ENCODE peak calls at places on chromosomes 3 and 15, in nine cellular contexts. C is brain microvascular endothelial cell, G is left ventricle myocardium inferior, E is SJSA1, V is epithelial cell of proximal tubule, I is HEK293T, D is lung microvascular endothelial cell, S is small intestine, H is mesenchymal stem cell. W is an unnamed sample.

GRCh38 chr15:87816811-87817210 is 439.7 kb downstream of the NTRK3 start:
- DNase-seq in I (no peak), G (no peak), H (peak), D (no peak), E (peak), S (no peak), V (peak), C (peak), W (no peak)

GRCh38 chr3:21825684-21826083 is 74.7 kb upstream of the ZNF385D start:
- DNase-seq in S (no peak), C (no peak), E (no peak), H (no peak), I (no peak), G (no peak), D (no peak), V (no peak), W (no peak)

GRCh38 chr15:65790692-65791334 is 1.3 kb downstream of the DENND4A start:
- DNase-seq in C (peak), D (peak), V (no peak), S (peak), I (no peak), E (no peak), H (peak), G (no peak), W (no peak)

GRCh38 chr15:70063284-70063991 is 34.3 kb downstream of the TLE3 start:
- DNase-seq in C (no peak), E (no peak), I (no peak), S (no peak), G (no peak), H (no peak), D (no peak), V (no peak), W (no peak)

GRCh38 chr3:66498718-66499611 is 1.9 kb downstream of the LRIG1 start:
- DNase-seq in S (peak), E (no peak), V (no peak), C (no peak), I (no peak), H (no peak), G (no peak), D (no peak), W (no peak)

GRCh38 chr3:197514786-197515090 is 41.0 kb downstream of the BDH1 start:
- DNase-seq in E (no peak), H (no peak), V (no peak), G (no peak), C (no peak), S (peak), I (no peak), D (no peak), W (no peak)

GRCh38 chr3:23800731-23801130 is 5.0 kb upstream of the UBE2E1 start:
- DNase-seq in D (peak), G (no peak), V (no peak), E (no peak), I (no peak), H (no peak), S (no peak), C (no peak), W (no peak)

GRCh38 chr3:127914584-127914983 is 448 bp upstream of the KBTBD12 start:
- DNase-seq in C (no peak), G (no peak), E (no peak), D (no peak), I (no peak), H (no peak), V (no peak), S (peak), W (no peak)

GRCh38 chr3:9402410-9403228 is 5.2 kb downstream of the SETD5 start:
- DNase-seq in V (no peak), S (peak), I (peak), H (peak), C (peak), D (no peak), G (no peak), E (peak), W (no peak)

GRCh38 chr3:72134989-72135451 is 350.1 kb upstream of the PROK2 start:
- DNase-seq in G (no peak), S (no peak), H (no peak), V (no peak), I (no peak), D (no peak), E (no peak), C (no peak), W (no peak)

GRCh38 chr3:169846458-169847193 is 23.1 kb downstream of the LRRC31 start:
- DNase-seq in G (no peak), D (no peak), S (no peak), C (peak), I (no peak), H (peak), E (no peak), V (peak), W (no peak)

GRCh38 chr3:52722491-52722890 is 16.6 kb downstream of the SPCS1 start:
- DNase-seq in H (no peak), C (no peak), G (no peak), D (no peak), I (no peak), E (no peak), S (no peak), V (no peak), W (no peak)

GRCh38 chr15:51094606-51095569 is at the start of gene TNFAIP8L3:
- DNase-seq in V (no peak), I (peak), C (no peak), H (no peak), E (no peak), G (peak), D (peak), S (no peak), W (no peak)

GRCh38 chr3:57948080-57948671 is 60.0 kb upstream of the FLNB start:
- DNase-seq in S (no peak), V (no peak), D (no peak), I (no peak), H (no peak), E (no peak), C (no peak), G (no peak), W (no peak)

GRCh38 chr3:156659260-156659659 is 15.1 kb upstream of the TIPARP start:
- DNase-seq in E (no peak), S (no peak), G (no peak), H (no peak), I (no peak), C (no peak), D (no peak), V (no peak), W (no peak)

GRCh38 chr3:143644370-143645089 is 203.7 kb downstream of the SLC9A9 start:
- DNase-seq in I (peak), E (peak), H (peak), C (peak), D (peak), S (peak), G (no peak), V (peak), W (no peak)

GRCh38 chr15:90095521-90095959 is 6.7 kb downstream of the IDH2 start:
- DNase-seq in D (no peak), S (no peak), G (no peak), H (no peak), E (no peak), C (no peak), I (no peak), V (no peak), W (no peak)

GRCh38 chr3:30476373-30477082 is 129.9 kb upstream of the TGFBR2 start:
- DNase-seq in C (no peak), S (peak), V (no peak), G (no peak), H (peak), I (no peak), E (no peak), D (peak), W (no peak)

GRCh38 chr3:38657369-38657768 is 7.9 kb upstream of the SCN5A start:
- DNase-seq in G (no peak), E (no peak), V (no peak), H (no peak), S (no peak), I (no peak), C (no peak), D (no peak), W (no peak)

GRCh38 chr3:67386446-67386845 is 268.0 kb downstream of the SUCLG2 start:
- DNase-seq in H (no peak), S (no peak), C (no peak), E (no peak), I (no peak), V (no peak), G (no peak), D (no peak), W (no peak)

GRCh38 chr3:180947761-180948390 is 35.4 kb downstream of the FXR1 start:
- DNase-seq in E (no peak), C (no peak), V (no peak), G (no peak), D (no peak), I (no peak), S (no peak), H (no peak), W (no peak)

GRCh38 chr3:148372476-148372875 is 325.2 kb upstream of the AGTR1 start:
- DNase-seq in H (no peak), V (peak), S (peak), C (no peak), I (no peak), E (no peak), D (no peak), G (no peak), W (no peak)

GRCh38 chr15:98996169-98996568 is 11.4 kb downstream of the PGPEP1L start:
- DNase-seq in I (no peak), H (no peak), S (no peak), G (no peak), C (no peak), D (no peak), E (no peak), V (no peak), W (no peak)

GRCh38 chr15:41080144-41080543 is 35.9 kb downstream of the INO80 start:
- DNase-seq in S (no peak), H (no peak), V (no peak), D (no peak), I (no peak), C (no peak), G (no peak), E (no peak), W (no peak)

GRCh38 chr3:160968731-160969130 is 136.4 kb downstream of the B3GALNT1 start:
- DNase-seq in D (no peak), G (no peak), S (no peak), H (peak), I (no peak), C (peak), E (no peak), V (no peak), W (no peak)

GRCh38 chr3:62238003-62238402 is 135.3 kb downstream of the FEZF2 start:
- DNase-seq in H (no peak), S (peak), E (no peak), D (no peak), I (no peak), C (no peak), G (no peak), V (no peak), W (no peak)

GRCh38 chr3:128537091-128537703 is 44.2 kb upstream of the GATA2 start:
- DNase-seq in H (no peak), G (no peak), D (no peak), V (no peak), S (no peak), E (no peak), I (no peak), C (no peak), W (no peak)

GRCh38 chr3:171565671-171566070 is 105.5 kb upstream of the TNIK start:
- DNase-seq in E (no peak), C (peak), G (no peak), D (no peak), I (no peak), V (no peak), S (no peak), H (peak), W (no peak)

GRCh38 chr15:101489236-101489632 is 273 bp downstream of the PCSK6 start:
- DNase-seq in V (no peak), D (peak), H (no peak), G (peak), I (peak), E (no peak), S (peak), C (no peak), W (no peak)

GRCh38 chr3:13708301-13708700 is 159.4 kb downstream of the FBLN2 start:
- DNase-seq in E (peak), C (no peak), V (no peak), G (no peak), I (no peak), H (no peak), D (no peak), S (no peak), W (peak)

W was measured in natural killer cell.